ENCODE peak calls at places on chromosome 16, in six cellular contexts. B, O, H, Z, W and A are unnamed samples.

GRCh38 chr16:55576369-55576768 is 9.9 kb downstream of the CAPNS2 start:
- DNase-seq in B (no peak), O (no peak), H (no peak), Z (no peak), W (no peak), A (no peak)

GRCh38 chr16:17578921-17579876 is 108.4 kb upstream of the XYLT1 start:
- DNase-seq in B (peak), O (peak), H (peak), Z (no peak), W (peak), A (peak)

GRCh38 chr16:9449597-9449996 is 358.2 kb downstream of the HAPSTR1 start:
- DNase-seq in B (no peak), O (no peak), H (no peak), Z (no peak), W (no peak), A (no peak)

GRCh38 chr16:66604376-66605176 is at the start of gene CMTM3:
- DNase-seq in B (peak), O (peak), H (peak), Z (no peak), W (no peak), A (no peak)

GRCh38 chr16:27177031-27177774 is 26.1 kb upstream of the KDM8 start:
- DNase-seq in B (no peak), O (no peak), H (no peak), Z (peak), W (no peak), A (peak)

GRCh38 chr16:25012525-25012991 is 2.6 kb downstream of the ARHGAP17 start:
- DNase-seq in B (no peak), O (no peak), H (no peak), Z (no peak), W (no peak), A (peak)

GRCh38 chr16:58960484-58960883 is 226.4 kb upstream of the GOT2 start:
- DNase-seq in B (no peak), O (peak), H (peak), Z (no peak), W (no peak), A (no peak)

GRCh38 chr16:726438-727290 is at the start of the genes CCDC78 and HAGHL:
- DNase-seq in B (peak), O (peak), H (peak), Z (no peak), W (no peak), A (no peak)

GRCh38 chr16:58452640-58453039 is 47.3 kb upstream of the NDRG4 start:
- DNase-seq in B (no peak), O (no peak), H (no peak), Z (no peak), W (no peak), A (no peak)

GRCh38 chr16:1612320-1613111 is at the start of gene CRAMP1:
- DNase-seq in B (peak), O (no peak), H (peak), Z (no peak), W (no peak), A (no peak)

GRCh38 chr16:55478827-55479559 is at the start of gene MMP2:
- DNase-seq in B (peak), O (peak), H (peak), Z (no peak), W (no peak), A (no peak)

GRCh38 chr16:89044394-89045180 is 49.1 kb upstream of the ACSF3 start:
- DNase-seq in B (no peak), O (no peak), H (no peak), Z (no peak), W (no peak), A (no peak)

GRCh38 chr16:8720080-8720966 is 45.9 kb downstream of the ABAT start:
- DNase-seq in B (no peak), O (peak), H (peak), Z (peak), W (no peak), A (no peak)

GRCh38 chr16:50814043-50814442 is 72.2 kb downstream of the CYLD start:
- DNase-seq in B (no peak), O (peak), H (no peak), Z (no peak), W (no peak), A (no peak)

GRCh38 chr16:50697421-50697715 is 4.0 kb downstream of the NOD2 start:
- DNase-seq in B (no peak), O (no peak), H (no peak), Z (no peak), W (no peak), A (no peak)

GRCh38 chr16:47069841-47070584 is 73.7 kb downstream of the NETO2 start:
- DNase-seq in B (no peak), O (peak), H (no peak), Z (no peak), W (no peak), A (no peak)

GRCh38 chr16:5906351-5906750 is 808.8 kb upstream of the EEF2KMT start:
- DNase-seq in B (no peak), O (no peak), H (no peak), Z (no peak), W (no peak), A (no peak)

GRCh38 chr16:8955828-8956227 is 7.9 kb downstream of the USP7 start:
- DNase-seq in B (no peak), O (no peak), H (peak), Z (no peak), W (no peak), A (no peak)

GRCh38 chr16:49489686-49490320 is 116.2 kb downstream of the C16orf78 start:
- DNase-seq in B (no peak), O (no peak), H (no peak), Z (no peak), W (no peak), A (no peak)

GRCh38 chr16:89365044-89365467 is 125.3 kb downstream of the ANKRD11 start:
- DNase-seq in B (peak), O (no peak), H (no peak), Z (peak), W (no peak), A (no peak)

DNA sequence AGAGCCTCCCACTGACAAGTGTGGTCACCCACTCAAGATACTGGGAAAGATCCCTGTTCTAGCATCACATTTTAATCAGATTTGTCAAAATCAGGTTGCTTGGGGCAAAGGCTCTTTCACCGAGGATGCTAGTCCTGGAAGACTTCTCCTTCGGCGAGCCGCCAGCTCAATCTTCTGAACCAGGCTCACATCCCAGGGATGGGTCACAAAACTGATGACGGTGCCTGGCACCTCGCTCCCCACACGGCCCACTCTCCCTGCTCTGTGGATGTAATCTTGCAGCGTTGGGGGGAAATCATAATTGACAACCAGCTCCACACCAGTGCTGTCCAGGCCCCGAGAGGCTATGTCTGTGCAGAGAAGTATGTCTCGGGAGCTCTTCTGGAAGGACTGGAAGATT is 1.5 kb downstream of the DDX28 start:
- DNase-seq in B (no peak), O (no peak), H (no peak), Z (no peak), W (no peak), A (no peak)
- H3K4me3 ChIP-seq in B (no peak), O (no peak), H (peak), Z (peak), W (peak), A (peak)

GRCh38 chr16:11507991-11508390 is 78.7 kb downstream of the LITAF start:
- DNase-seq in B (no peak), O (no peak), H (no peak), Z (no peak), W (no peak), A (no peak)

GRCh38 chr16:11503566-11503965 is 83.2 kb downstream of the LITAF start:
- DNase-seq in B (no peak), O (no peak), H (no peak), Z (no peak), W (no peak), A (no peak)

GRCh38 chr16:11510178-11510973 is 76.3 kb downstream of the LITAF start:
- DNase-seq in B (no peak), O (no peak), H (no peak), Z (no peak), W (no peak), A (no peak)

GRCh38 chr16:11507350-11507749 is 79.4 kb downstream of the LITAF start:
- DNase-seq in B (no peak), O (no peak), H (no peak), Z (no peak), W (no peak), A (no peak)

GRCh38 chr16:11506816-11507305 is 79.9 kb downstream of the LITAF start:
- DNase-seq in B (peak), O (no peak), H (peak), Z (no peak), W (no peak), A (no peak)
- TF ChIP-seq CTCF in B (peak), O (no peak), H (peak), Z (no peak), W (no peak), A (no peak)

GRCh38 chr16:86095131-86095752 is 196.3 kb downstream of the IRF8 start:
- DNase-seq in B (no peak), O (no peak), H (peak), Z (no peak), W (no peak), A (no peak)
- H3K4me3 ChIP-seq in B (no peak), O (no peak), H (no peak), Z (no peak), W (no peak), A (no peak)

DNA sequence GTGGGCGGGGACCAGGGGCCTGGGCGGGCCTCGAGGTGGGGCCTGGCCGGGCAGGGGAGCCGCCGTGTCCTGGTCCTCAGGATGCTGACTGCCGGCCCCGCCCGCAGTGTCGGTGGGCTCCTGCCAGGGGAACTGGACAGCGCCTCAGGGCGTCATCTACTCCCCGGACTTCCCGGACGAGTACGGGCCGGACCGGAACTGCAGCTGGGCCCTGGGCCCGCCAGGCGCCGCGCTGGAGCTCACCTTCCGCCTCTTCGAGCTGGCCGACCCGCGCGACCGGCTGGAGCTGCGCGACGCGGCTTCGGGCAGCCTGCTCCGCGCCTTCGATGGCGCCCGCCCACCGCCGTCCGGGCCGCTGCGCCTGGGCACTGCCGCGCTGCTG is 2.4 kb upstream of the PAQR4 start:
- DNase-seq in B (no peak), O (peak), H (peak), Z (no peak), W (no peak), A (no peak)
- TF ChIP-seq CTCF in B (no peak), O (peak), H (peak), Z (no peak), W (no peak), A (no peak)

GRCh38 chr16:3791701-3792100 is 74.4 kb upstream of the TRAP1 start:
- DNase-seq in B (no peak), O (no peak), H (no peak), Z (no peak), W (no peak), A (no peak)

GRCh38 chr16:3788711-3789374 is 71.5 kb upstream of the TRAP1 start:
- DNase-seq in B (no peak), O (no peak), H (no peak), Z (no peak), W (no peak), A (no peak)

GRCh38 chr16:3793161-3793576 is 75.8 kb upstream of the TRAP1 start:
- DNase-seq in B (no peak), O (no peak), H (no peak), Z (no peak), W (no peak), A (no peak)

GRCh38 chr16:3789375-3790067 is 72.2 kb upstream of the TRAP1 start:
- DNase-seq in B (peak), O (no peak), H (no peak), Z (no peak), W (no peak), A (no peak)

DNA sequence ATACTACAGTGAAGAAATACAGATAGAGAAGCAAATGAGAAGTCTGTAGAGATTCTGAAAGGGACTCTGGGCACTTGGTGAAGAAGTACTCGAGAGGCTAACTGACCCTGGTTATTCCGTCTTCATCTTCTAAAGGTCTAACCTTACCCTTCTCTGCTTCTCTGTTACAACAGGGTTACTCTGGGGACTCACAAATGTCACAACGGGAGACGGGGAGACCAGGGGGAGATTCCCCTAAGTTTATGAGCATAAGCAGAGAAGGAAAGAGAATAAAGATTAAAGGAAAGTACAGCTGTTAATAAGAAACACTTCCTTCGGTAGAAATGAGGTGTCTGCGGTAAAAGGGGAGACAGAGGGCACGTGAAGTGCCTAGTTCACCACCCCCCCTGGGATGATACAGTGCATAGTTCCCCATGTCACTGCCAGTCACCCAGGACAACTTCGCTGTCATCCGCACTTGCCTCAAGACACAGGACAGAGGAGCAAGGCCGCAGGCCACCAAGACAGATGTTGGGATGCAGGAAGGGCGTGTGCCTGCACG is 75.2 kb upstream of the TRAP1 start:
- DNase-seq in B (no peak), O (no peak), H (no peak), Z (no peak), W (no peak), A (no peak)
- H3K4me3 ChIP-seq in B (no peak), O (no peak), H (no peak), Z (no peak), W (no peak), A (no peak)